ENCODE peak calls at places on chromosomes 4 and X, in seven cellular contexts. P is CD4-positive, alpha-beta T cell; A is activated T-cell treated with anti-CD3 and anti-CD28 coated beads for 48 hours; C is CD4-positive, alpha-beta memory T cell; G is AG04450; Q is MM.1S; B is HFFc6. L is an unnamed sample.

GRCh38 chr4:150743564-150744342 is 161.8 kb downstream of the MAB21L2 start:
- DNase-seq in C (no peak), A (no peak), G (no peak), Q (no peak), P (no peak), B (no peak), L (no peak)

GRCh38 chrX:2391869-2392606 is 108.7 kb downstream of the DHRSX start:
- DNase-seq in B (peak; percentile 90), P (no peak), A (no peak), C (no peak), Q (no peak), G (peak; percentile 52), L (no peak)

GRCh38 chr4:37802068-37802666 is 24.3 kb upstream of the PGM2 start:
- DNase-seq in Q (peak; percentile 19), B (peak; percentile 75), C (no peak), G (no peak), A (no peak), P (no peak), L (peak; percentile 27)

GRCh38 chr4:157014621-157015591 is 43.3 kb upstream of the PDGFC start:
- DNase-seq in C (no peak), P (no peak), Q (no peak), G (peak; percentile 73), B (peak; percentile 92), A (no peak), L (peak; percentile 42)

GRCh38 chrX:148928803-148929202 is 428.4 kb downstream of the AFF2 start:
- DNase-seq in Q (no peak), C (no peak), A (no peak), P (no peak), B (no peak), G (no peak), L (no peak)

GRCh38 chr4:173191623-173192041 is 23.0 kb downstream of the GALNT7 start:
- DNase-seq in C (no peak), B (peak; percentile 17), P (no peak), A (no peak), Q (no peak), G (no peak), L (no peak)

GRCh38 chr4:111960241-111960667 is 185.0 kb upstream of the FAM241A start:
- DNase-seq in G (no peak), B (peak; percentile 68), P (no peak), A (no peak), C (no peak), Q (peak; percentile 59), L (no peak)

GRCh38 chr4:89109841-89110540 is 1.3 kb upstream of the TIGD2 start:
- DNase-seq in A (no peak), Q (no peak), B (no peak), G (no peak), C (no peak), P (no peak), L (no peak)

GRCh38 chr4:180827193-180827592 is 1416.0 kb upstream of the TENM3 start:
- DNase-seq in A (no peak), G (no peak), P (no peak), Q (no peak), B (no peak), C (no peak), L (no peak)

GRCh38 chr4:123495530-123495929 is 98.9 kb downstream of the SPRY1 start:
- DNase-seq in A (no peak), C (no peak), G (no peak), B (no peak), P (no peak), Q (no peak), L (no peak)

GRCh38 chr4:54988655-54989054 is 136.7 kb downstream of the KDR start:
- DNase-seq in B (no peak), G (no peak), A (no peak), C (no peak), P (no peak), Q (no peak), L (no peak)

GRCh38 chr4:41257257-41257900 is 651 bp downstream of the UCHL1 start:
- DNase-seq in A (peak; percentile 33), C (no peak), Q (peak; percentile 91), P (no peak), G (no peak), B (peak; percentile 16), L (no peak)

GRCh38 chrX:54044126-54044876 is at the start of gene PHF8:
- DNase-seq in B (peak; percentile 93), P (peak; percentile 90), G (peak; percentile 85), Q (peak; percentile 93), C (peak; percentile 96), A (peak; percentile 89), L (peak; percentile 84)

GRCh38 chr4:144343143-144343755 is 202.7 kb upstream of the GYPA start:
- DNase-seq in P (no peak), C (no peak), G (no peak), Q (no peak), A (no peak), B (no peak), L (no peak)

GRCh38 chrX:131762802-131763234 is 218.9 kb downstream of the OR13H1 start:
- DNase-seq in C (no peak), P (no peak), G (no peak), A (no peak), Q (peak; percentile 86), B (no peak), L (no peak)

GRCh38 chr4:13521047-13521446 is 23.3 kb downstream of the NKX3-2 start:
- DNase-seq in Q (no peak), B (no peak), A (no peak), G (no peak), P (no peak), C (no peak), L (no peak)

GRCh38 chrX:42694260-42694815 is 83.6 kb downstream of the PPP1R2C start:
- DNase-seq in P (no peak), B (no peak), G (no peak), C (no peak), A (peak; percentile 6), Q (no peak), L (no peak)

GRCh38 chr4:147060171-147060931 is 114.7 kb upstream of the TTC29 start:
- DNase-seq in B (peak; percentile 84), Q (no peak), G (peak; percentile 7), A (no peak), C (no peak), P (no peak), L (peak; percentile 79)

GRCh38 chr4:139523076-139523475 is 32.9 kb downstream of the SETD7 start:
- DNase-seq in G (no peak), C (no peak), Q (no peak), B (no peak), A (no peak), P (no peak), L (no peak)

GRCh38 chr4:53658029-53658428 is 66.7 kb upstream of the LNX1 start:
- DNase-seq in G (no peak), A (no peak), Q (no peak), P (no peak), B (no peak), C (no peak), L (no peak)

GRCh38 chr4:89658701-89659024 is 178.3 kb downstream of the SNCA start:
- DNase-seq in G (no peak), C (no peak), A (no peak), Q (peak; percentile 51), B (no peak), P (no peak), L (no peak)

L was measured in AG09319.